ENCODE peak calls at places on chromosomes 1 and 21, in nine cellular contexts. C is heart right ventricle, R is GM06990, F is endothelial cell, M is lung, Z is osteocyte, T is dorsolateral prefrontal cortex, W is hepatocyte, U is HFFc6. J is an unnamed sample.

GRCh38 chr1:97270508-97271307 is 549.1 kb downstream of the PTBP2 start:
- DNase-seq in U (peak), R (no peak), F (peak), W (peak), C (no peak), Z (no peak), M (no peak), T (no peak), J (peak)

GRCh38 chr1:53547321-53547720 is 88.1 kb downstream of the DMRTB1 start:
- DNase-seq in F (no peak), W (no peak), Z (no peak), R (no peak), U (no peak), M (no peak), C (no peak), T (no peak), J (no peak)

GRCh38 chr1:205205055-205205454 is 6.4 kb downstream of the DSTYK start:
- DNase-seq in C (no peak), R (no peak), Z (no peak), W (no peak), M (no peak), T (no peak), F (no peak), U (no peak), J (no peak)

GRCh38 chr1:182113879-182114626 is 52.5 kb upstream of the ZNF648 start:
- DNase-seq in W (no peak), Z (no peak), M (no peak), C (no peak), T (peak), F (no peak), U (no peak), R (no peak), J (no peak)

GRCh38 chr1:204503122-204503912 is 8.7 kb upstream of the PIK3C2B start:
- DNase-seq in W (peak), T (peak), R (no peak), M (no peak), U (peak), F (peak), Z (no peak), C (no peak), J (peak)

GRCh38 chr1:65813956-65814355 is 21.3 kb downstream of the PDE4B start:
- DNase-seq in R (no peak), U (peak), W (no peak), T (peak), C (no peak), M (no peak), F (no peak), Z (no peak), J (no peak)

GRCh38 chr1:9657521-9658032 is 6.0 kb downstream of the PIK3CD start:
- DNase-seq in F (no peak), C (no peak), M (no peak), W (no peak), Z (no peak), R (no peak), U (no peak), T (no peak), J (no peak)

GRCh38 chr1:219517031-219517430 is 95.9 kb downstream of the ZC3H11B start:
- DNase-seq in U (no peak), T (no peak), C (no peak), R (no peak), F (no peak), Z (no peak), M (no peak), W (no peak), J (peak)

GRCh38 chr1:45960930-45961715 is 157.7 kb downstream of the MAST2 start:
- DNase-seq in W (no peak), U (no peak), M (no peak), Z (no peak), F (no peak), C (no peak), T (no peak), R (no peak), J (no peak)

GRCh38 chr1:27509127-27510080 is 19.4 kb upstream of the WASF2 start:
- DNase-seq in M (no peak), F (no peak), U (no peak), R (no peak), T (no peak), W (no peak), C (no peak), Z (no peak), J (no peak)

GRCh38 chr1:10561497-10561896 is 86.7 kb downstream of the PEX14 start:
- DNase-seq in T (no peak), W (no peak), Z (no peak), C (no peak), R (no peak), M (no peak), U (peak), F (no peak), J (no peak)

GRCh38 chr1:146001734-146002133 is 5.4 kb upstream of the TXNIP start:
- DNase-seq in Z (no peak), R (no peak), U (no peak), F (no peak), W (no peak), C (no peak), T (no peak), M (no peak), J (no peak)

GRCh38 chr1:97348599-97349265 is 572.1 kb downstream of the DPYD start:
- DNase-seq in F (peak), T (no peak), M (no peak), C (no peak), W (no peak), Z (no peak), U (no peak), R (no peak), J (no peak)

GRCh38 chr1:44616991-44617702 is 57.1 kb downstream of the TMEM53 start:
- DNase-seq in R (no peak), M (no peak), T (no peak), Z (no peak), W (peak), U (peak), C (no peak), F (peak), J (peak)

GRCh38 chr1:194174528-194174927 is 988.1 kb upstream of the B3GALT2 start:
- DNase-seq in F (no peak), W (no peak), U (no peak), Z (no peak), C (no peak), M (no peak), T (no peak), R (no peak), J (no peak)

GRCh38 chr21:42414928-42415769 is 11.4 kb downstream of the UBASH3A start:
- DNase-seq in M (no peak), U (no peak), W (no peak), T (no peak), F (no peak), R (peak), C (no peak), Z (no peak), J (peak)

GRCh38 chr1:162564762-162565218 is 3.3 kb downstream of the UAP1 start:
- DNase-seq in W (no peak), R (no peak), C (no peak), M (no peak), U (no peak), T (no peak), F (no peak), Z (no peak), J (no peak)

GRCh38 chr1:47978486-47978885 is 18.7 kb downstream of the TRABD2B start:
- DNase-seq in Z (no peak), M (no peak), T (no peak), R (no peak), C (no peak), U (no peak), W (peak), F (no peak), J (no peak)

GRCh38 chr1:170562644-170563338 is 30.8 kb downstream of the GORAB start:
- DNase-seq in U (peak), F (no peak), T (no peak), C (peak), Z (no peak), W (peak), R (no peak), M (peak), J (peak)

GRCh38 chr1:170567214-170567613 is 35.2 kb downstream of the GORAB start:
- DNase-seq in M (no peak), F (no peak), T (no peak), U (no peak), R (no peak), Z (no peak), C (no peak), W (no peak), J (no peak)

DNA sequence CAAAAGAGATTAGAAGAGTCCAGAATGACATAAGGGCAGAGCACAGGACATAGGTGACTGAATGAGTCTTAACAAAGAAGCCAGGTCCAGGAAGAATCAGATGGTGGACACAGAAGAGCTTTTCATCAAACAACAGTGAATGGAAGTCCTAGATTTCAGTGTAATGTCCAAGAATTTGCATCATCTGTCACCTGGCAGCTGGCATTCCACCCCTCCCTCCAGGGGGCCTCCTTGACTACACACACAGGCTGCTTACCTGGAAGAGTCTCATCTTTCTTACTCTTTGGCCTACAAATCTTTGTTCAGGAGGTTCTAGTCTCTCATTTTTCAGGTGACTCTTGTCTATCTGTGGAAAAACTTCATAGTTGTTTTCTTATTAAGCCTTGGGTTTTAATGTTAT is 36.2 kb downstream of the GORAB start:
- DNase-seq in W (no peak), R (no peak), Z (no peak), M (no peak), F (no peak), T (no peak), U (no peak), C (no peak), J (no peak)
- TF ChIP-seq CTCF in W (no peak), R (no peak), Z (no peak), M (no peak), F (no peak), T (no peak), U (no peak), C (no peak), J (no peak)

GRCh38 chr1:156929596-156930238 is 9.3 kb downstream of the LRRC71 start:
- DNase-seq in U (no peak), C (no peak), T (no peak), Z (no peak), R (no peak), M (no peak), W (no peak), F (no peak), J (no peak)

GRCh38 chr1:156928043-156928602 is 7.7 kb downstream of the LRRC71 start:
- DNase-seq in U (no peak), R (no peak), W (no peak), T (no peak), F (no peak), Z (no peak), M (no peak), C (no peak), J (no peak)

GRCh38 chr1:156925154-156926010 is 5.0 kb downstream of the LRRC71 start:
- DNase-seq in C (no peak), T (no peak), Z (no peak), U (no peak), W (no peak), R (no peak), F (no peak), M (no peak), J (no peak)

GRCh38 chr1:156926175-156926574 is 5.7 kb downstream of the LRRC71 start:
- DNase-seq in T (no peak), F (no peak), R (no peak), M (peak), Z (no peak), C (peak), W (peak), U (peak), J (peak)

GRCh38 chr1:156927215-156928042 is 7.0 kb downstream of the LRRC71 start:
- DNase-seq in F (peak), W (peak), U (peak), R (peak), T (peak), Z (peak), M (peak), C (peak), J (peak)
- TF ChIP-seq CTCF in F (peak), W (peak), U (peak), R (peak), T (peak), Z (peak), M (peak), C (peak), J (peak)

GRCh38 chr1:81560629-81561028 is 240.1 kb upstream of the ADGRL2 start:
- DNase-seq in M (no peak), T (no peak), R (no peak), U (no peak), C (no peak), W (no peak), Z (no peak), F (no peak), J (no peak)

GRCh38 chr1:81562934-81563333 is 237.8 kb upstream of the ADGRL2 start:
- DNase-seq in W (no peak), U (no peak), C (no peak), R (no peak), M (no peak), T (no peak), Z (no peak), F (no peak), J (no peak)

GRCh38 chr1:81556968-81557367 is 243.8 kb upstream of the ADGRL2 start:
- DNase-seq in T (no peak), C (no peak), M (no peak), F (no peak), W (no peak), Z (no peak), R (no peak), U (no peak), J (no peak)

GRCh38 chr1:81558291-81559076 is 242.2 kb upstream of the ADGRL2 start:
- DNase-seq in R (no peak), M (no peak), C (no peak), F (no peak), W (no peak), U (no peak), Z (no peak), T (no peak), J (no peak)

GRCh38 chr1:81559662-81560350 is 240.9 kb upstream of the ADGRL2 start:
- DNase-seq in W (no peak), U (no peak), F (no peak), M (no peak), C (no peak), R (no peak), Z (no peak), T (no peak), J (no peak)
- TF ChIP-seq CTCF in W (no peak), U (peak), F (peak), M (no peak), C (no peak), R (peak), Z (peak), T (no peak), J (no peak)

DNA sequence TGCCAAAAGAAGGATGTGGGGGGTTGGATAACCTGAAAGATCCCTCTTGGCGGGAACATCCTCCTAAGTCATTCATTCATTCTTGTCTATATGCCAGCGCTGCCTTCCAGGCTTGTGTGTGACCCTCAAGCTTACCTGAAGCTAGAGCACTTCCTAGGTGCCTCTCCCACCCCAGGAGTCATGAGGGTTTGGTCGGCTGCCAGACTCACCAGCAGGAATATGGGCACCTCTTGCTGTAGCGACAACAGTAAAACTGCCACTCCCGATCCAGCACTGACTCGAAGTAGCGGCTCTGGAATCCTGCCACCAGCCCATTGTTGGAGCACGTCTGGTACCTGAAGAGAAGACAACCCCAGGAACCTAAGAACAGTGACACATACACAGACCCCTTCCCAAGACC is 15.0 kb downstream of the DPT start:
- DNase-seq in U (no peak), Z (no peak), R (no peak), F (no peak), W (no peak), C (no peak), M (no peak), T (no peak), J (no peak)
- TF ChIP-seq CTCF in U (no peak), Z (no peak), R (no peak), F (no peak), W (no peak), C (no peak), M (no peak), T (no peak), J (no peak)

GRCh38 chr1:119387858-119388257 is 19.3 kb downstream of the HAO2 start:
- DNase-seq in W (no peak), C (no peak), T (no peak), F (no peak), M (no peak), U (no peak), R (no peak), Z (no peak), J (no peak)

GRCh38 chr1:119388450-119388849 is 19.9 kb downstream of the HAO2 start:
- DNase-seq in R (no peak), T (no peak), Z (no peak), C (no peak), U (no peak), M (no peak), F (no peak), W (no peak), J (no peak)

GRCh38 chr1:119380983-119381662 is 12.5 kb downstream of the HAO2 start:
- DNase-seq in M (no peak), F (no peak), U (no peak), W (no peak), Z (no peak), C (no peak), T (no peak), R (no peak), J (no peak)

GRCh38 chr1:119385650-119386049 is 17.1 kb downstream of the HAO2 start:
- DNase-seq in C (no peak), U (no peak), M (no peak), T (no peak), W (no peak), F (no peak), Z (no peak), R (no peak), J (no peak)

GRCh38 chr1:119384591-119384990 is 16.0 kb downstream of the HAO2 start:
- DNase-seq in F (no peak), M (no peak), U (no peak), C (no peak), R (no peak), Z (no peak), W (no peak), T (no peak), J (no peak)
- TF ChIP-seq CTCF in F (no peak), M (no peak), U (no peak), C (no peak), R (no peak), Z (no peak), W (no peak), T (no peak), J (no peak)

GRCh38 chr1:179591592-179592580 is at the start of gene TDRD5:
- DNase-seq in C (no peak), W (no peak), R (no peak), F (peak), Z (no peak), M (no peak), T (no peak), U (no peak), J (peak)
- TF ChIP-seq CTCF in C (no peak), W (no peak), R (peak), F (peak), Z (no peak), M (no peak), T (no peak), U (no peak), J (no peak)

DNA sequence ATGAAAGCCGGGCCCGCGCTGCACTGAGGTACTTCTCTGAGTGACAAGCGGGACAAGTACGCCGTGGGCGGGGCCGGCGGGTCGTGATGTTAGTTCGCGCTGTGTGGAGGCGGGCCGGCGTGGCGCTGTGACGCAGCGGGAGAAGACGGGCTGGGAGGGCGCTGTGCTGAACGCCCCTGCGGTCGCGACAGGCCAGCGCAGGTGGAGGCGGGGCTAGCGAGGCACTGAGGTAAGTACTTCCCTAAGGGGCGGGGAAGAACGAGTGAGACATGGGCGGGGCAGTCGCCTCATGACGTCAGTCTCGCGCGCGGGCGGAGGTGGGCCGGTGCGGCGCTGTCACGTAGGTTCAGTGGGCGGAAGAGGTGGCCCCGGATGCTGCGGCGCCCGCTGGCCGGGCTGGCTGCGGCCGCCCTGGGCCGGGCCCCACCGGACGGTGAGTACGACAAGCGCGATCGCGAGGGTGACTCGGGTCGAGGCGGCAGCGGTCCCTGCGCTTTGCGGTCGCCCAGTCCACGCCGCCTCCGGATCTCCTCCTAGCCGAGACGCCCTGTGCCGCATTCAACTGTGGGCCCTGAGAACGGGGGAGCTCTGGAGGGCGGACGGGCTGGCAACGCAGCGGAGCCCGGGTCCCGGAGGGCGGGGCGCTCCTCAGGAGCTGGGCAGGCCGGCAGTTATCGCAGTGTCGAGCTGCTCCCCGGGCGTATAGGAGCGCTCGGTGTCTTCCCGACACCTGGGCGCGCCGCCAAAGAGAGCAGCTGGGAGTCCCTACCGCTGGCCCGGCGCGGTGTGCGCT is at the start of gene GUK1:
- DNase-seq in Z (peak), F (peak), W (peak), R (peak), T (peak), C (peak), U (peak), M (peak), J (peak)
- TF ChIP-seq CTCF in Z (peak), F (no peak), W (no peak), R (peak), T (peak), C (peak), U (peak), M (peak), J (no peak)

J was measured in Calu3.